ENCODE peak calls at places on chromosomes 16 and 17, in nine cellular contexts. T, V, H, E, C, B, R, U and N are unnamed samples.

GRCh38 chr17:49227436-49228261 is 2.9 kb downstream of the PHOSPHO1 start:
- DNase-seq in T (peak), V (peak), H (peak), E (peak), C (peak), B (peak), R (peak), U (peak), N (peak)

GRCh38 chr17:30334421-30334820 is 564 bp upstream of the TMIGD1 start:
- DNase-seq in T (no peak), V (no peak), H (no peak), E (no peak), C (no peak), B (no peak), R (no peak), U (no peak), N (no peak)

GRCh38 chr16:14672403-14672971 is 21.6 kb downstream of the PLA2G10 start:
- DNase-seq in T (no peak), V (no peak), H (no peak), E (no peak), C (no peak), B (no peak), R (peak), U (peak), N (no peak)

GRCh38 chr16:53515811-53516210 is 12.8 kb upstream of the AKTIP start:
- DNase-seq in T (no peak), V (no peak), H (peak), E (no peak), C (no peak), B (no peak), R (no peak), U (no peak), N (no peak)

GRCh38 chr17:81665205-81666091 is 957 bp downstream of the OXLD1 start:
- DNase-seq in T (peak), V (no peak), H (no peak), E (no peak), C (peak), B (peak), R (peak), U (peak), N (no peak)

GRCh38 chr17:38587956-38588771 is 17.6 kb downstream of the SRCIN1 start:
- DNase-seq in T (no peak), V (no peak), H (no peak), E (no peak), C (no peak), B (no peak), R (no peak), U (no peak), N (no peak)

GRCh38 chr17:41773190-41773588 is 13.3 kb downstream of the JUP start:
- DNase-seq in T (no peak), V (peak), H (peak), E (peak), C (peak), B (peak), R (peak), U (peak), N (peak)

GRCh38 chr17:31582151-31582907 is 190.9 kb downstream of the RAB11FIP4 start:
- DNase-seq in T (no peak), V (peak), H (peak), E (peak), C (no peak), B (peak), R (peak), U (peak), N (no peak)

GRCh38 chr17:56913000-56913866 is 616 bp downstream of the TRIM25 start:
- DNase-seq in T (no peak), V (peak), H (peak), E (no peak), C (peak), B (peak), R (peak), U (peak), N (no peak)

GRCh38 chr17:63696381-63696961 is 3.5 kb downstream of the LIMD2 start:
- DNase-seq in T (peak), V (peak), H (peak), E (no peak), C (peak), B (peak), R (no peak), U (no peak), N (no peak)

GRCh38 chr16:27446721-27447120 is 44.7 kb downstream of the IL21R start:
- DNase-seq in T (peak), V (no peak), H (no peak), E (no peak), C (no peak), B (no peak), R (no peak), U (no peak), N (no peak)

GRCh38 chr17:51362818-51363598 is 102.7 kb downstream of the UTP18 start:
- DNase-seq in T (no peak), V (no peak), H (no peak), E (no peak), C (peak), B (no peak), R (no peak), U (no peak), N (no peak)

GRCh38 chr16:14309001-14309886 is 238.1 kb downstream of the MRTFB start:
- DNase-seq in T (no peak), V (peak), H (no peak), E (no peak), C (peak), B (peak), R (no peak), U (no peak), N (no peak)

GRCh38 chr17:79706931-79707382 is 23.8 kb upstream of the ENPP7 start:
- DNase-seq in T (no peak), V (no peak), H (no peak), E (no peak), C (no peak), B (peak), R (no peak), U (no peak), N (no peak)

GRCh38 chr16:62068747-62069146 is 32.5 kb upstream of the CDH8 start:
- DNase-seq in T (no peak), V (no peak), H (no peak), E (no peak), C (peak), B (peak), R (no peak), U (no peak), N (no peak)

GRCh38 chr16:58515871-58516767 is 802 bp downstream of the SETD6 start:
- DNase-seq in T (peak), V (no peak), H (no peak), E (no peak), C (peak), B (peak), R (peak), U (peak), N (no peak)

GRCh38 chr17:55660171-55660886 is 62.3 kb downstream of the TMEM100 start:
- DNase-seq in T (no peak), V (peak), H (peak), E (no peak), C (no peak), B (peak), R (no peak), U (no peak), N (no peak)

GRCh38 chr16:83137326-83137770 is 510.6 kb downstream of the CDH13 start:
- DNase-seq in T (no peak), V (peak), H (no peak), E (no peak), C (no peak), B (peak), R (no peak), U (peak), N (peak)

GRCh38 chr16:88560722-88561484 is 9.3 kb upstream of the ZC3H18 start:
- DNase-seq in T (no peak), V (peak), H (no peak), E (no peak), C (peak), B (peak), R (no peak), U (no peak), N (no peak)

GRCh38 chr17:66627985-66628384 is 206.9 kb upstream of the CACNG5 start:
- DNase-seq in T (no peak), V (no peak), H (no peak), E (no peak), C (no peak), B (peak), R (no peak), U (no peak), N (no peak)
- H3K27ac ChIP-seq in T (no peak), V (no peak), H (no peak), E (no peak), C (no peak), B (no peak), R (no peak), U (no peak), N (no peak)

DNA sequence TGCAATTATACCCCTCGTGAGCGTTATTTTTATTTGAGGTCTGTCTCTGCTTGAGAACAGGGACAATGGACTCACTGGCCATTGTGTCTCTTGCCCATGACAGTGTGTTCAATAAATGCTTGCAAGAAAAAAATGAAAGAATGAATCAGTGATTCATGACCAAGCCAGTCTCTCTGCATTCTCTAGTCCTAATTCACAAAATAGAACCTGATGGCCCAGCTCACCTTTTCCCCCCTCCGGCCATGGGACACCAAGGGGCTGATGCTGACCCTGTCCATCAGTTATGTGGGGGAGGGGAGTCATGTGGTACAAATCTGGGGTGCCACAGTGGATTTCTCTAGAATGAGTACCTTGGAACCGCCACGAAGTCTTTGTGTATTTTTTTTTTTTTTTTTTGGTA is 38.2 kb downstream of the CCDC42 start:
- DNase-seq in T (no peak), V (no peak), H (no peak), E (no peak), C (no peak), B (no peak), R (no peak), U (no peak), N (no peak)
- H3K27ac ChIP-seq in T (no peak), V (no peak), H (no peak), E (no peak), C (no peak), B (no peak), R (no peak), U (no peak), N (no peak)

GRCh38 chr16:56849690-56850680 is 15.0 kb upstream of the SLC12A3 start:
- DNase-seq in T (peak), V (no peak), H (no peak), E (no peak), C (no peak), B (no peak), R (peak), U (no peak), N (no peak)

GRCh38 chr16:56848955-56849689 is 15.9 kb upstream of the SLC12A3 start:
- DNase-seq in T (no peak), V (peak), H (peak), E (peak), C (no peak), B (peak), R (peak), U (no peak), N (no peak)

GRCh38 chr16:56847173-56847948 is 17.6 kb upstream of the SLC12A3 start:
- DNase-seq in T (peak), V (no peak), H (no peak), E (no peak), C (no peak), B (peak), R (no peak), U (no peak), N (no peak)

GRCh38 chr16:56851671-56852400 is 13.2 kb upstream of the SLC12A3 start:
- DNase-seq in T (peak), V (no peak), H (peak), E (no peak), C (peak), B (peak), R (peak), U (no peak), N (no peak)

DNA sequence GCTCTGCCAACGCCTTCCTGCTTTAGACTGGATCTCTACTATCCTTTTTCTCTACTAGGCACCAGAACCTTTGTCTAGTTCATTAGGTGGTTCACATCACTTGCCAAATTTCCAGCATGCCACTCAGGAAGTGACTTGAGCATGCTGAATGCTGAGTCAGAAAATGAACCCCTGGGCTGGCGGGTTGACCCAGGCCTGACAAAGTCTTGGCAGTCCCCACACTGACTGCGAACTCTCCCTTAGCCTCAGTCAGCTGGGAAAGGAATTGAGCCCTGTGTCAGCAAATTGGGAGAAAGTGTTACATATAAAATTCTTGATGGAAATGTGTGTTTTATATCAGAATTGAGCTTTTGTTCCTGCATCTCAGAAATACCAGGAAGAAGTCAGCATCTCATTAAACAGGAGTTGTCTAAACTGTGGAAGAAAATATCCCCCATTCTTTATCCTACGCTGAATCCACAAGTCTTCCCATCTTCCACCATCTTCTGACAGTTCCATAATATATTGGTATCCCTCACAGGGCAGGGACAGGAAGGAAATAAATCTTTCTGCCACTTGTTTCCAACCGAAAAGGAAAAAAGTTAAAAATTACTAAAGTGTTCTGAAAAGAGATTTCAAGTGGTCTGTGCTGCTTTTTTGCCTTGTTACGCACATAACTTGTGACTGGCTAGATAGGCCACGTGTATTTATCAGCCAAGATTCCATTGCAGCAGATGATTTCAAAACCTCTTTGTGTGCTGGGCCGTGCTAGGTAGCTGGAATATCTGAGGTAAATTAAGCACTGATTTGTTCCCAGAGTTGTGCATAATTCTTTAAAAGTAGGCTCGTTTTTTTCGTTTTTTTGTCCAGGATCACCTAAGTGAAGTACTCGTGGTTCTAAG is 16.7 kb upstream of the SLC12A3 start:
- DNase-seq in T (peak), V (peak), H (peak), E (peak), C (no peak), B (peak), R (peak), U (no peak), N (no peak)
- H3K27ac ChIP-seq in T (no peak), V (peak), H (peak), E (peak), C (peak), B (peak), R (peak), U (no peak), N (peak)

GRCh38 chr17:39952665-39953470 is 9.9 kb upstream of the GSDMA start:
- DNase-seq in T (peak), V (peak), H (peak), E (peak), C (peak), B (peak), R (peak), U (peak), N (peak)
- H3K27ac ChIP-seq in T (peak), V (no peak), H (no peak), E (peak), C (peak), B (no peak), R (peak), U (no peak), N (peak)

GRCh38 chr17:77862890-77863813 is 95.4 kb upstream of the TNRC6C start:
- DNase-seq in T (no peak), V (no peak), H (no peak), E (no peak), C (no peak), B (no peak), R (peak), U (no peak), N (no peak)

GRCh38 chr17:77864234-77865108 is 94.0 kb upstream of the TNRC6C start:
- DNase-seq in T (peak), V (no peak), H (no peak), E (no peak), C (no peak), B (no peak), R (peak), U (no peak), N (no peak)

GRCh38 chr17:77861981-77862645 is 96.4 kb upstream of the TNRC6C start:
- DNase-seq in T (peak), V (no peak), H (no peak), E (no peak), C (no peak), B (no peak), R (peak), U (no peak), N (no peak)

GRCh38 chr17:77865109-77865611 is 93.3 kb upstream of the TNRC6C start:
- DNase-seq in T (peak), V (no peak), H (no peak), E (no peak), C (no peak), B (peak), R (peak), U (no peak), N (no peak)

DNA sequence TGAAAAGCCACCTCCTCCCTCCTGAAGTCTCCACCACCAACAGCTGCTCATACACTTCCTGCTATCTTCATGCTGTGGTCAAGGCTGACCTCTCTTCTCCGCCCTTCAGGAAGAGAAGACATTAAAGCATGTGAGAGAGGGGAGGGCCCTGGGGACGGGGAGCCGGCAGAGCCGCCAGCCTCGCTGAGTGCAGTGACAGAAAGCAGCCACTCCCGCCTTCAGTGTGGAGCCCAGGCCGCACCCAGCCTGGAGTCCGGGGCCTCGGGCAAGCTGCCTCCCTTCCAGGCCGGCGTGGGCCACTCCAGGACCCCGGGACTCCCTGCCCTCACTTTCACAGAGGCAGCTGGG is 94.7 kb upstream of the TNRC6C start:
- DNase-seq in T (no peak), V (no peak), H (no peak), E (no peak), C (no peak), B (peak), R (peak), U (peak), N (no peak)
- H3K27ac ChIP-seq in T (no peak), V (no peak), H (no peak), E (no peak), C (no peak), B (no peak), R (peak), U (peak), N (no peak)

DNA sequence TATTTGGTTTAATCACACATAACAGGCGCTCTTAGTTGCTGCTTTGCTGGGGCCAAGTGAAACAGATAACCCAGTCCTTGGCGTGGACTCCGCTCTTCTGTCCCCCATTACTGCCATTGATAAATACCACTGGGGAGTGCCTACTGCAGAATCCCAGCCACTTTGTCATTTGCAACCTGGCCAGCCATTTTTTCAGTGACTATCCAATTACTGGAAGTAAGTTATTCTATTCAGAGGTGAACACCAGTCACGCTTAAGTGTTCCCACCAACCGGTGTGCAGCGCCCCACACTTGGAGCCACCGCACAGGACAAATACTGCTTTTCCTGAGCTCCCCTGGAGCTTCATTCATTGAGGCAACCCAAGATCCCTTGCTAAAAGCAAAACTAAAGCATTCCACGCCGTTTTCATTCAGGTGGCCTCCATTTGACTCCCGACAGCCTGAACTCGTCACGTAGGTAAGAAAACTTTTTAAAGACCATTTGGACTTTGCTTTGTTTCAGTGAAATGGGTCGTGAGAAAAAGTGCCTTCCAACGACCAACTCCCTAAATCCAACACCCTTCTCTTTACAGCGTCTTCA is 1.8 kb downstream of the USP7 start:
- DNase-seq in T (no peak), V (peak), H (peak), E (no peak), C (no peak), B (no peak), R (no peak), U (no peak), N (no peak)
- H3K27ac ChIP-seq in T (peak), V (no peak), H (peak), E (no peak), C (peak), B (no peak), R (no peak), U (peak), N (peak)

GRCh38 chr16:70700101-70701020 is 14.5 kb upstream of the MTSS2 start:
- DNase-seq in T (no peak), V (peak), H (no peak), E (no peak), C (no peak), B (no peak), R (no peak), U (no peak), N (no peak)
- H3K27ac ChIP-seq in T (no peak), V (no peak), H (no peak), E (no peak), C (no peak), B (no peak), R (peak), U (no peak), N (no peak)

GRCh38 chr17:37054894-37055293 is 106.1 kb downstream of the AATF start:
- DNase-seq in T (no peak), V (no peak), H (no peak), E (no peak), C (no peak), B (no peak), R (no peak), U (no peak), N (no peak)

GRCh38 chr17:37055511-37055910 is 106.8 kb downstream of the AATF start:
- DNase-seq in T (no peak), V (no peak), H (no peak), E (no peak), C (no peak), B (no peak), R (no peak), U (no peak), N (no peak)

GRCh38 chr17:37060094-37060493 is 111.3 kb downstream of the AATF start:
- DNase-seq in T (no peak), V (no peak), H (no peak), E (no peak), C (no peak), B (no peak), R (no peak), U (no peak), N (no peak)

GRCh38 chr17:37060966-37061365 is 112.2 kb downstream of the AATF start:
- DNase-seq in T (no peak), V (no peak), H (no peak), E (no peak), C (no peak), B (no peak), R (no peak), U (no peak), N (no peak)

GRCh38 chr17:37056622-37057021 is 107.9 kb downstream of the AATF start:
- DNase-seq in T (no peak), V (no peak), H (no peak), E (no peak), C (no peak), B (no peak), R (no peak), U (no peak), N (no peak)
- H3K27ac ChIP-seq in T (no peak), V (no peak), H (no peak), E (no peak), C (peak), B (no peak), R (no peak), U (no peak), N (no peak)

GRCh38 chr17:50356418-50356817 is 10.5 kb downstream of the XYLT2 start:
- DNase-seq in T (no peak), V (no peak), H (no peak), E (no peak), C (no peak), B (no peak), R (no peak), U (no peak), N (no peak)
- H3K27ac ChIP-seq in T (no peak), V (no peak), H (no peak), E (no peak), C (no peak), B (no peak), R (no peak), U (no peak), N (no peak)